ENCODE peak calls at places on chromosome 21, in ten cellular contexts. X is astrocyte of the spinal cord, I is epithelial cell of esophagus, A is right atrium auricular region, C is body of pancreas, K is transverse colon, T is AG09319, Q is HFF-Myc, W is A549, H is mammary epithelial cell. J is an unnamed sample.

GRCh38 chr21:43331962-43332458 is 94.9 kb downstream of the SIK1 start:
- DNase-seq in X (peak), I (peak), A (peak), C (peak), K (no peak), T (no peak), Q (no peak), W (peak), H (no peak), J (no peak)

GRCh38 chr21:42221581-42222345 is 2.8 kb downstream of the ABCG1 start:
- DNase-seq in X (peak), I (peak), A (no peak), C (peak), K (no peak), T (no peak), Q (no peak), W (no peak), H (peak), J (no peak)

GRCh38 chr21:35154788-35155187 is 105.7 kb upstream of the RUNX1 start:
- DNase-seq in X (no peak), I (no peak), A (no peak), C (no peak), K (no peak), T (no peak), Q (no peak), W (no peak), H (no peak), J (no peak)

GRCh38 chr21:43278359-43278758 is 109.6 kb downstream of the CRYAA start:
- DNase-seq in X (no peak), I (peak), A (no peak), C (no peak), K (no peak), T (no peak), Q (no peak), W (no peak), H (no peak), J (no peak)

GRCh38 chr21:24025101-24025500 is 1582.2 kb downstream of the MRPL39 start:
- DNase-seq in X (no peak), I (no peak), A (no peak), C (no peak), K (no peak), T (no peak), Q (no peak), W (no peak), H (no peak), J (no peak)

GRCh38 chr21:42850866-42851391 is 28.4 kb downstream of the WDR4 start:
- DNase-seq in X (no peak), I (peak), A (no peak), C (no peak), K (no peak), T (no peak), Q (no peak), W (peak), H (no peak), J (no peak)

GRCh38 chr21:21688877-21689276 is 690.7 kb downstream of the NCAM2 start:
- DNase-seq in X (peak), I (no peak), A (no peak), C (no peak), K (no peak), T (no peak), Q (no peak), W (no peak), H (no peak), J (no peak)

GRCh38 chr21:23541571-23541970 is 2065.7 kb downstream of the MRPL39 start:
- DNase-seq in X (no peak), I (no peak), A (no peak), C (no peak), K (no peak), T (no peak), Q (no peak), W (no peak), H (no peak), J (no peak)

GRCh38 chr21:34865922-34866271 is 183.2 kb downstream of the RUNX1 start:
- DNase-seq in X (no peak), I (peak), A (no peak), C (no peak), K (peak), T (no peak), Q (no peak), W (no peak), H (no peak), J (no peak)

GRCh38 chr21:45327458-45328197 is 39.9 kb upstream of the POFUT2 start:
- DNase-seq in X (no peak), I (no peak), A (no peak), C (peak), K (no peak), T (no peak), Q (no peak), W (no peak), H (no peak), J (no peak)

GRCh38 chr21:34693192-34693810 is 24.5 kb downstream of the CLIC6 start:
- DNase-seq in X (peak), I (peak), A (no peak), C (peak), K (peak), T (peak), Q (peak), W (peak), H (peak), J (no peak)

GRCh38 chr21:42459065-42459430 is 37.0 kb downstream of the RSPH1 start:
- DNase-seq in X (no peak), I (no peak), A (no peak), C (no peak), K (peak), T (no peak), Q (no peak), W (no peak), H (no peak), J (no peak)

GRCh38 chr21:33241846-33242245 is 12.1 kb downstream of the IFNAR2 start:
- DNase-seq in X (no peak), I (no peak), A (no peak), C (no peak), K (no peak), T (no peak), Q (no peak), W (no peak), H (no peak), J (no peak)

GRCh38 chr21:41066086-41066938 is 101.6 kb upstream of the BACE2 start:
- DNase-seq in X (no peak), I (no peak), A (no peak), C (no peak), K (no peak), T (no peak), Q (no peak), W (no peak), H (no peak), J (no peak)

GRCh38 chr21:42835611-42836401 is 43.5 kb downstream of the WDR4 start:
- DNase-seq in X (no peak), I (no peak), A (peak), C (no peak), K (no peak), T (no peak), Q (no peak), W (no peak), H (no peak), J (no peak)

GRCh38 chr21:18646114-18646513 is 242.5 kb upstream of the TMPRSS15 start:
- DNase-seq in X (no peak), I (no peak), A (no peak), C (no peak), K (no peak), T (no peak), Q (no peak), W (no peak), H (no peak), J (no peak)

GRCh38 chr21:20942523-20942922 is 55.7 kb upstream of the NCAM2 start:
- DNase-seq in X (no peak), I (no peak), A (no peak), C (no peak), K (no peak), T (no peak), Q (no peak), W (no peak), H (no peak), J (no peak)

GRCh38 chr21:15801352-15801863 is 71.6 kb downstream of the USP25 start:
- DNase-seq in X (no peak), I (no peak), A (no peak), C (no peak), K (no peak), T (no peak), Q (no peak), W (no peak), H (no peak), J (no peak)

GRCh38 chr21:41885341-41886024 is 6.3 kb upstream of the PRDM15 start:
- DNase-seq in X (no peak), I (no peak), A (no peak), C (no peak), K (no peak), T (no peak), Q (no peak), W (no peak), H (no peak), J (no peak)

GRCh38 chr21:25405991-25406390 is 201.3 kb downstream of the MRPL39 start:
- DNase-seq in X (no peak), I (no peak), A (no peak), C (no peak), K (no peak), T (no peak), Q (no peak), W (no peak), H (no peak), J (no peak)

GRCh38 chr21:40335689-40336088 is 468.5 kb downstream of the PCP4 start:
- DNase-seq in X (no peak), I (no peak), A (no peak), C (no peak), K (no peak), T (no peak), Q (no peak), W (no peak), H (no peak), J (no peak)

GRCh38 chr21:32562426-32562825 is 22.9 kb downstream of the TCP10L start:
- DNase-seq in X (peak), I (peak), A (no peak), C (peak), K (peak), T (peak), Q (peak), W (no peak), H (no peak), J (no peak)

GRCh38 chr21:34770581-34770980 is 101.8 kb downstream of the CLIC6 start:
- DNase-seq in X (no peak), I (no peak), A (no peak), C (no peak), K (no peak), T (no peak), Q (no peak), W (no peak), H (no peak), J (no peak)

GRCh38 chr21:44416193-44416592 is 39.1 kb upstream of the LRRC3 start:
- DNase-seq in X (no peak), I (no peak), A (no peak), C (no peak), K (no peak), T (no peak), Q (no peak), W (no peak), H (no peak), J (no peak)

GRCh38 chr21:46399686-46400085 is 59.0 kb upstream of the DIP2A start:
- DNase-seq in X (no peak), I (peak), A (no peak), C (no peak), K (no peak), T (no peak), Q (no peak), W (no peak), H (peak), J (no peak)

GRCh38 chr21:46399129-46399528 is 59.6 kb upstream of the DIP2A start:
- DNase-seq in X (no peak), I (no peak), A (no peak), C (no peak), K (no peak), T (no peak), Q (no peak), W (no peak), H (no peak), J (no peak)

GRCh38 chr21:46401186-46401910 is 57.3 kb upstream of the DIP2A start:
- DNase-seq in X (no peak), I (no peak), A (no peak), C (no peak), K (no peak), T (no peak), Q (no peak), W (no peak), H (no peak), J (no peak)

GRCh38 chr21:46404306-46404705 is 54.4 kb upstream of the DIP2A start:
- DNase-seq in X (no peak), I (no peak), A (no peak), C (no peak), K (no peak), T (no peak), Q (no peak), W (no peak), H (no peak), J (no peak)

DNA sequence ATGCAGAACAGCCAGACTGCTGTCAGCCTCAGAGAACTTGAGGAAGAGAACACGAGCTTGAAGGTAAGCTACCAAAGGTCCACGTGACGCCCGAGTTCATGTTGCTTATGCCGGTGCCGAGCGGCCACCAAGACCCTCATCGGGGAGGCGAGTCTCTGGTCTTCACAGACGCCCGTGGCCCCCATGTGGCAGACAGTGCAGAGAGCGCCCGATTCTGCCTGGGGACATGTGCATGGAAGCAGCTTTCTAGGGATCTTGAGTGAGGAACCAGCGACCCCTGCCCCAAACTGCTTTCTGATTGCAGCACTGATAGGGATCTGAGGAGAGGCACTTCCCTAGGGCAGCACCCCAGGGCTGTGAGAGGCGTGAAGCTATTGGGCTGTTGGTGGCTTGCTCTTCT is 56.3 kb upstream of the DIP2A start:
- DNase-seq in X (no peak), I (no peak), A (no peak), C (no peak), K (no peak), T (no peak), Q (no peak), W (no peak), H (no peak), J (no peak)
- TF ChIP-seq CTCF in X (no peak), I (no peak), A (no peak), C (no peak), K (no peak), T (no peak), Q (no peak), W (no peak), H (no peak), J (no peak)

GRCh38 chr21:29053656-29054055 is 19.8 kb downstream of the CCT8 start:
- DNase-seq in X (peak), I (no peak), A (no peak), C (no peak), K (no peak), T (no peak), Q (no peak), W (no peak), H (no peak), J (no peak)

GRCh38 chr21:29055080-29055479 is 18.4 kb downstream of the CCT8 start:
- DNase-seq in X (no peak), I (no peak), A (no peak), C (no peak), K (no peak), T (no peak), Q (no peak), W (no peak), H (no peak), J (no peak)

GRCh38 chr21:29053011-29053553 is 20.4 kb downstream of the CCT8 start:
- DNase-seq in X (no peak), I (no peak), A (no peak), C (no peak), K (no peak), T (no peak), Q (no peak), W (no peak), H (no peak), J (no peak)

GRCh38 chr21:29056005-29056404 is 17.4 kb downstream of the CCT8 start:
- DNase-seq in X (no peak), I (peak), A (no peak), C (no peak), K (no peak), T (no peak), Q (no peak), W (peak), H (no peak), J (no peak)

DNA sequence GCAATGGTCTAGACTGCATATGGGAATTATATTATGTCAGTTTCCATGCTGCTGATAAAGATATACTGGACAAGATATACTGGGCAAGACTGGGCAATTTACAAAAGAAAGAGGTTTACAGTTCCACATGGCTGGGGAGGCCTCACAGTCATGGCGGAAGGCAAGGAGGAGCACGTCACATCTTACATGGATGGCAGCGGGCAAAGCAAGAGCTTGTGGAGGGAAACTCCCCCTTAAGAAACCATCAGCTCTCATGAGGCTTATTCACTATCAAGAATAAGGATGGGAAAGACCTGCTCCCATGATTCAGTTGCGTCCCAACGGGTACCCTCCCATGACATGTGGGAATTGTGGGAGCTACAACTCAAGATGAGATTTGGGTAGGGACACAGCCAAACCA is 21.2 kb downstream of the CCT8 start:
- DNase-seq in X (no peak), I (no peak), A (no peak), C (no peak), K (no peak), T (no peak), Q (no peak), W (no peak), H (no peak), J (no peak)
- TF ChIP-seq CTCF in X (no peak), I (no peak), A (no peak), C (no peak), K (no peak), T (no peak), Q (no peak), W (no peak), H (no peak), J (no peak)

GRCh38 chr21:36929622-36930021 is 36.8 kb downstream of the HLCS start:
- DNase-seq in X (no peak), I (peak), A (no peak), C (peak), K (no peak), T (no peak), Q (no peak), W (peak), H (peak), J (no peak)
- TF ChIP-seq CTCF in X (peak), I (peak), A (no peak), C (no peak), K (no peak), T (no peak), Q (peak), W (peak), H (peak), J (no peak)

GRCh38 chr21:38649120-38649519 is 150.8 kb upstream of the ERG start:
- DNase-seq in X (no peak), I (no peak), A (no peak), C (no peak), K (no peak), T (no peak), Q (no peak), W (no peak), H (no peak), J (no peak)
- TF ChIP-seq CTCF in X (no peak), I (no peak), A (no peak), C (no peak), K (no peak), T (no peak), Q (no peak), W (no peak), H (no peak), J (no peak)

J was measured in natural killer cell.